ENCODE peak calls at places on chromosomes 2 and 18, in eight cellular contexts. P is cardiac muscle cell, W is esophagus squamous epithelium, V is AG09309, H is GM23338, K is progenitor cell of endocrine pancreas, Q is Caco-2, U is lower lobe of right lung. O is an unnamed sample.

GRCh38 chr18:56651771-56652092 is 573 bp downstream of the WDR7 start:
- DNase-seq in P (no peak), W (no peak), V (no peak), H (no peak), K (no peak), Q (no peak), U (no peak), O (no peak)

GRCh38 chr2:70566464-70566863 is 12.8 kb upstream of the TGFA start:
- DNase-seq in P (no peak), W (no peak), V (no peak), H (no peak), K (no peak), Q (no peak), U (no peak), O (no peak)

GRCh38 chr2:8028981-8029380 is 652.9 kb upstream of the ID2 start:
- DNase-seq in P (no peak), W (no peak), V (no peak), H (no peak), K (no peak), Q (no peak), U (no peak), O (no peak)

GRCh38 chr18:31711365-31712035 is 27.1 kb upstream of the B4GALT6 start:
- DNase-seq in P (no peak), W (no peak), V (no peak), H (no peak), K (no peak), Q (no peak), U (no peak), O (no peak)

GRCh38 chr18:41647914-41648313 is 307.1 kb upstream of the PIK3C3 start:
- DNase-seq in P (no peak), W (no peak), V (no peak), H (no peak), K (no peak), Q (no peak), U (no peak), O (no peak)

GRCh38 chr2:212537311-212538155 is 1.1 kb downstream of the ERBB4 start:
- DNase-seq in P (peak), W (no peak), V (no peak), H (peak), K (peak), Q (peak), U (peak), O (peak)

GRCh38 chr2:181573140-181573736 is 83.7 kb downstream of the CERKL start:
- DNase-seq in P (peak), W (no peak), V (peak), H (peak), K (no peak), Q (peak), U (no peak), O (no peak)

GRCh38 chr2:160568861-160569260 is 75.3 kb upstream of the RBMS1 start:
- DNase-seq in P (no peak), W (no peak), V (no peak), H (no peak), K (no peak), Q (no peak), U (no peak), O (no peak)

GRCh38 chr2:225276207-225276606 is 123.3 kb upstream of the NYAP2 start:
- DNase-seq in P (no peak), W (no peak), V (no peak), H (no peak), K (no peak), Q (no peak), U (no peak), O (no peak)

GRCh38 chr18:11880586-11881304 is 27.4 kb downstream of the MPPE1 start:
- DNase-seq in P (no peak), W (no peak), V (no peak), H (no peak), K (no peak), Q (no peak), U (no peak), O (no peak)

GRCh38 chr2:187037310-187037709 is 188.3 kb upstream of the ZSWIM2 start:
- DNase-seq in P (no peak), W (no peak), V (no peak), H (no peak), K (no peak), Q (no peak), U (no peak), O (no peak)

GRCh38 chr2:237720962-237721361 is 77.6 kb upstream of the RBM44 start:
- DNase-seq in P (peak), W (no peak), V (no peak), H (no peak), K (no peak), Q (no peak), U (no peak), O (no peak)

DNA sequence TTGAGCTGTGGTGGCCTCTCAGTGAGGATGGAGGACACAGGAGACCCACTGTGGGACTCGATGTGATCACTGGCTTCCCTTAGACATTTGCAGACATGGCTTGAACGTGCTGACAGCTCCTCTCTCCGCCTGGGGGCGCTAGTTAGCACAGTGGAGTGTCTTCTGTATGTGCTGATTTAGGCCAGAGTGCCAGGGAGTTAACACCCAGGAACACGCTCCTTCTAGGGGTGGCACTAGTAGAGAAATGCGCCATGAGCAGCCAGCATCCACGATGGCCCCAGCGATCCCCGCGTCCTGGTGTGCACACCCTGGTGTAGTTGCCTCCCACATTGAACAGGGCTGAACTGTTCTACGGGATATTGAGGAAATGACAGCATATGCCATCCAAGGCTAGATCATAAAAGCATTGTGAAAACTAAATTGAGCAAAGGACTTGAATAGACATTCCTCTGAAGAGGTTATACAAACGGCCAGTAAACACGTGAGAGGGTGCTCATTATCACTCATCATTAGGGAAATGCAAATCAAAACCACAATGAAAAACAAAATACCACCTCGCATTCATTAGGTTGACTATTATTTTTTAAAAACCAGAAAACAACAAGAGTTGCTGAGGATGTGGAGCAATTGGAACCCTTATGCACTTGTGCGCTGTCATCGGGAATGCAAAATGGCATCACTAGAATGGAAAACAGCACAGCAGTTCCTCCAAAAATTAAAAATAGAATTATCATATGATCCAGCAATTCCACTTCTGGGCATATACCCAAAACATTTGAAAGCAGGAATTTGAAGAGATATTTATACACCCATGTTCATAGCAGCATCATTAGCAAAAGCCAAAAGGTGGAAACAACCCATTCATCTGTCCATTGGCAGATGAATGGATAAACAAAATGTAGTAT is 11.6 kb upstream of the NMUR1 start:
- DNase-seq in P (peak), W (no peak), V (no peak), H (peak), K (no peak), Q (no peak), U (no peak), O (no peak)
- TF ChIP-seq CTCF in P (peak), W (no peak), V (no peak), H (peak), K (peak), Q (no peak), U (peak), O (no peak)

DNA sequence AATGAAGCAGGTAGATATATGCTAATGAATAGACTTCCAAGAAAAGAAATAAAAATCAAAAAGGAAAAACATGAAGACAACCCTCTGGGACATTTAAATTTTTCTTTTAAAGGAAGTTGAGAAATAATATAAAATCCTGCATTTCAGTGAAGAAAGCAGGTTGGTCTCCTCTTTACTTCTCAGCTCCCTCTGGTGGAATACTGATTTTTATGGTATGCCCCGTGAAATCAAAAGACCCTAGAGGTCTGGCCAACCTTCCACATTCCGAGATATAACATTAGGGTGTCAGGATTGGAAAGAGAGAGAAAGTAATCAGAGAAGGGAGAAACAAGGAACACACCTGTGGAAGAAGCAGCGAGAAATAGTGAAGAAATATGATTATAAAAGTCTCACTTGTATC is 72.7 kb downstream of the DNER start:
- DNase-seq in P (no peak), W (no peak), V (no peak), H (peak), K (no peak), Q (no peak), U (no peak), O (no peak)
- TF ChIP-seq CTCF in P (peak), W (no peak), V (no peak), H (peak), K (peak), Q (no peak), U (no peak), O (no peak)

DNA sequence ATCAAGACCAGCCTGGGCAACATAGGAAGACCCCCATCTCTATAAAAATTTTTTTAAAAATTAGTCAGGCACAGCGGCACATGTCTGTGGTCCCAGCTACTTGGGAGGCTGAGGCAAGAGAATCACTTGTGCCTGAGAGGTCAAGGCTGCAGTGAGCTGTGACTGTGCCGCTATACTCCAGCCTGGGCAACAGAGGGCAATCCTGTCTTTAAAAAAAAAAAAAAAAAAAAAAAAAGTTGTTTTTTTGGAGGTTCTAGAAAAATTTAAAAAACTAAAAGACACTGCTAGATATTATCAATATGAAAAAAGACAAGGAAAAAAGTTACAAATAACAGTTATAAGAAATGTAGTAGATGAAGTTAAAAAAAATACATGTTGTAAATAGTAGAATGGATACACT is 56.1 kb upstream of the C2orf15 start:
- DNase-seq in P (peak), W (no peak), V (no peak), H (peak), K (no peak), Q (peak), U (no peak), O (no peak)
- TF ChIP-seq CTCF in P (peak), W (no peak), V (peak), H (peak), K (peak), Q (peak), U (peak), O (no peak)

GRCh38 chr2:37080674-37081073 is 3.5 kb downstream of the HEATR5B start:
- DNase-seq in P (no peak), W (no peak), V (no peak), H (no peak), K (no peak), Q (no peak), U (no peak), O (no peak)
- TF ChIP-seq CTCF in P (no peak), W (no peak), V (no peak), H (no peak), K (no peak), Q (no peak), U (no peak), O (no peak)

GRCh38 chr2:238974510-238975166 is 126.8 kb downstream of the TWIST2 start:
- DNase-seq in P (peak), W (no peak), V (peak), H (peak), K (no peak), Q (no peak), U (no peak), O (no peak)

GRCh38 chr2:238978507-238978906 is 130.6 kb downstream of the TWIST2 start:
- DNase-seq in P (no peak), W (no peak), V (no peak), H (no peak), K (no peak), Q (no peak), U (no peak), O (no peak)

GRCh38 chr2:238985036-238985729 is 137.3 kb downstream of the TWIST2 start:
- DNase-seq in P (no peak), W (no peak), V (no peak), H (no peak), K (no peak), Q (no peak), U (no peak), O (no peak)

GRCh38 chr2:238975408-238975807 is 127.5 kb downstream of the TWIST2 start:
- DNase-seq in P (no peak), W (no peak), V (no peak), H (no peak), K (no peak), Q (no peak), U (no peak), O (no peak)

DNA sequence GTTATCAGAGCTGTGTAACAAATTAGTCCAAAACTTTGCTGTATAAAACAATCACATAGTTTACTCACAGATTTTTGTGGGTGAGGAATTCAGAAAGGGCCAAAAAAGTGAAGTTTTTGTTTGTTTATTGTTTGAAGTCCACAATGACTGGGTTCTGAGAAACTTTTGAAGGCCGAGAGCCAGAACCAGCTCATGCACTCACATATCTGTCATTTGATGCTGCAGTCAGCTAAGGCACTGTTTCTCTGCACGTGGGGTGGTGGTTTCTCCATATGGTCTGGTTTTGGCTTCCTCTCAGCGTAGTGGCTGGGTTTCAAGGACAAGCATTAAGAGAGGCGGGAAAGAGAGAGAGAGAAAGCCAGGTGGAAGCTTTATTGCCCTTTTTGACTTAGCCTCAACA is 131.8 kb downstream of the TWIST2 start:
- DNase-seq in P (no peak), W (no peak), V (no peak), H (no peak), K (no peak), Q (no peak), U (no peak), O (no peak)
- TF ChIP-seq CTCF in P (no peak), W (no peak), V (no peak), H (no peak), K (no peak), Q (no peak), U (no peak), O (no peak)

GRCh38 chr2:227880460-227880859 is 9.0 kb downstream of the DAW1 start:
- DNase-seq in P (no peak), W (no peak), V (no peak), H (no peak), K (no peak), Q (no peak), U (no peak), O (no peak)
- TF ChIP-seq CTCF in P (no peak), W (no peak), V (no peak), H (no peak), K (no peak), Q (no peak), U (no peak), O (no peak)

DNA sequence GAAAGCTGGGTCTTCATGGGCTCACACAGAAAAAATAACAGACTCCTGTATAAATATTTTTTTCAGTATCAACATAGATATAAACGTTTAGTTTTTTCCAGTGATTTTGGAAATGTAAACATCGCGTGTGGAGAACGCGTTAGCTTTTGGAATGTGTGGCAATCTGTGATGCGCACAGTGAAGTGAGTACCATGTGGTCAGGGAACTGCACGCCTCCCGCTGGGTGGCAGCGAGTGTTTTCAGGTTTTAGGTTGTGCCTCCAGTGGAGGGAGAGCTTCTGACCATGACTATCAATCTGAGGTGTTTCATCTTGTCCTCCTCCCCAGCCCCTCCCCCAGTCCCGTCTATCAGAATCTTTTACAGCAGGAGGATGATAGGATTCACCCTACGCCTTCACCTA is 127.8 kb downstream of the ARHGAP28 start:
- DNase-seq in P (no peak), W (no peak), V (no peak), H (no peak), K (no peak), Q (no peak), U (no peak), O (no peak)
- TF ChIP-seq CTCF in P (no peak), W (no peak), V (no peak), H (no peak), K (no peak), Q (no peak), U (no peak), O (no peak)

DNA sequence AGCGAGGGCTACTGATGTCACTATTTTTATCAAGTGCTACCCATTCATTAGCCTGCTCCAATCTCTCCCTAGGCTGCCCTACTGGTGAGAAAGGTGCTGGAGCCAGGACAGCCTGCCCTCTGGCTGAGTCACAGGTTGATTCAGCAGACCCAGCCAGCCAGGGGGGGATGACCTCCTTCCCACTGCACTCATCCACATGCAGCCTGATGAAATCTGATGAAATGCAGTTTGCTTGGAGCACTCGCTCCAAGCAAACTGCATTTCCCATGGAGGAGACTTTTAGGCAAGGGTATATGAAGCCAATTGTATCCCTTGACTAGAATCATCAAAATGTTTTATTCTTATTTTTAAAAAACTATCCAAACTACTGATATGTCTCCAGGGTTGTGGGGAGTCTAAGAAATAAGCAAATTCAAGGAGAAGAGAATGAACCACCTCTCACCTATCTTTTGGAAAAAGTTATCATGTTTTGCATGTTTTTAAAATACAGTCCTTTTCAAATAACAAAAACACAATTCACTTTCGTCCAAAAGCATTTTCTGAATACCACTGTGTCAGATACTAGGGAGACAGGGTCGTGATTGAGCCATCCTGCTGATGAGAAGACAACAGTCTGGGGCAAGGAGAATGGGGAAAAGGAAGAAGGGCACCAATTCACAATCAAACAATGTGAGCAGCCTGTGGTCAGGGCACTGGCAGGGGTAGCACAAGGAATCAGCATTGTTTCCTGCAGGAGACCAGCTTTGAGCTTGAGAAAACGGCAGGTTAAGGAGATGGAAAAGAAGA is 128.3 kb downstream of the AFF3 start:
- DNase-seq in P (peak), W (no peak), V (peak), H (peak), K (no peak), Q (peak), U (no peak), O (peak)
- TF ChIP-seq CTCF in P (no peak), W (no peak), V (peak), H (no peak), K (no peak), Q (no peak), U (no peak), O (no peak)

O was measured in stomach.